ENCODE peak calls at places on chromosomes 4 and X, in five cellular contexts. L is coronary artery; F is neural crest cell; R is AG09319; B is stimulated activated CD4-positive, alpha-beta T cell treated with anti-CD3 and anti-CD28 coated beads, Interleukin-1b, Interleukin-23, amount 100 ng/mL, for 24 hours. X is an unnamed sample.
A peak's percentile ranks its signal among the peaks of the same experiment; 100 is the strongest.

GRCh38 chrX:71215335-71215912 is 7.6 kb upstream of the GJB1 start:
- DNase-seq in L (no peak), F (no peak), R (no peak), B (no peak), X (no peak)

GRCh38 chrX:69137371-69137881 is 27.8 kb downstream of the PJA1 start:
- DNase-seq in L (no peak), F (peak; percentile 39), R (peak; percentile 52), B (no peak), X (no peak)

GRCh38 chr4:53767503-53767902 is 176.2 kb upstream of the LNX1 start:
- DNase-seq in L (no peak), F (no peak), R (peak; percentile 84), B (no peak), X (no peak)

GRCh38 chr4:156941940-156942548 is 29.6 kb downstream of the PDGFC start:
- DNase-seq in L (peak; percentile 81), F (peak; percentile 17), R (peak; percentile 42), B (no peak), X (peak; percentile 65)

GRCh38 chrX:21975827-21976226 is 35.3 kb downstream of the SMS start:
- DNase-seq in L (no peak), F (no peak), R (peak; percentile 29), B (no peak), X (no peak)

GRCh38 chr4:125041372-125041930 is 273.3 kb upstream of the FAT4 start:
- DNase-seq in L (no peak), F (no peak), R (no peak), B (no peak), X (no peak)

GRCh38 chrX:53086464-53086863 is 4.3 kb downstream of the TSPYL2 start:
- DNase-seq in L (peak; percentile 74), F (no peak), R (no peak), B (no peak), X (no peak)

GRCh38 chr4:38014421-38014852 is 54.2 kb downstream of the PTTG2 start:
- DNase-seq in L (no peak), F (no peak), R (no peak), B (no peak), X (no peak)

GRCh38 chrX:132114607-132115006 is 13.2 kb downstream of the FRMD7 start:
- DNase-seq in L (no peak), F (no peak), R (no peak), B (no peak), X (no peak)

GRCh38 chr4:142850478-142850877 is 4.4 kb upstream of the INPP4B start:
- DNase-seq in L (no peak), F (no peak), R (no peak), B (no peak), X (peak; percentile 9)

GRCh38 chr4:143302526-143302925 is 34.1 kb upstream of the GAB1 start:
- DNase-seq in L (no peak), F (no peak), R (no peak), B (no peak), X (no peak)